ENCODE peak calls at places on chromosome 1, in seven cellular contexts. M is heart right ventricle, R is left ventricle myocardium inferior, K is brain microvascular endothelial cell, G is suprapubic skin, P is thoracic aorta, U is astrocyte. Q is an unnamed sample.

GRCh38 chr1:246597340-246597739 is 31.1 kb downstream of the CNST start:
- DNase-seq in K (peak; percentile 84), U (peak; percentile 58), P (peak; percentile 19), G (no peak), M (no peak), R (peak; percentile 50), Q (peak; percentile 97)

GRCh38 chr1:207890136-207890738 is 20.7 kb downstream of the CD34 start:
- DNase-seq in M (peak; percentile 76), R (peak; percentile 80), U (peak; percentile 79), P (no peak), K (peak; percentile 80), G (peak; percentile 85), Q (no peak)

GRCh38 chr1:221816899-221817298 is 75.0 kb upstream of the DUSP10 start:
- DNase-seq in P (no peak), R (no peak), G (no peak), U (peak; percentile 97), M (no peak), K (peak; percentile 87), Q (no peak)

GRCh38 chr1:112673589-112674439 is 645 bp upstream of the MOV10 start:
- DNase-seq in K (peak; percentile 66), R (no peak), P (no peak), M (no peak), U (peak; percentile 53), G (no peak), Q (peak; percentile 58)

GRCh38 chr1:83976920-83977319 is 22.0 kb downstream of the TTLL7 start:
- DNase-seq in K (no peak), R (no peak), M (no peak), U (no peak), P (no peak), G (no peak), Q (no peak)

GRCh38 chr1:118987431-118988185 is 535 bp downstream of the TBX15 start:
- DNase-seq in K (no peak), M (no peak), R (no peak), G (no peak), P (no peak), U (no peak), Q (no peak)

GRCh38 chr1:41515778-41516167 is 31.3 kb upstream of the EDN2 start:
- DNase-seq in G (no peak), P (no peak), U (no peak), M (no peak), K (no peak), R (no peak), Q (no peak)

GRCh38 chr1:33348676-33349080 is 27.8 kb upstream of the A3GALT2 start:
- DNase-seq in M (no peak), R (no peak), P (no peak), G (no peak), K (no peak), U (no peak), Q (no peak)

GRCh38 chr1:71881611-71882010 is 400.7 kb downstream of the NEGR1 start:
- DNase-seq in R (no peak), P (no peak), K (no peak), U (peak; percentile 68), M (no peak), G (no peak), Q (no peak)

GRCh38 chr1:78255378-78255777 is 209.6 kb downstream of the GIPC2 start:
- DNase-seq in P (no peak), K (no peak), U (peak; percentile 20), R (no peak), G (no peak), M (no peak), Q (no peak)

GRCh38 chr1:196516373-196516772 is 91.9 kb downstream of the KCNT2 start:
- DNase-seq in M (no peak), U (peak; percentile 24), G (no peak), P (no peak), K (no peak), R (no peak), Q (no peak)

GRCh38 chr1:153122831-153123421 is 9.6 kb upstream of the SPRR2F start:
- DNase-seq in G (no peak), K (no peak), U (no peak), P (no peak), M (no peak), R (no peak), Q (peak; percentile 93)

GRCh38 chr1:207031632-207032258 is 811 bp downstream of the C1orf116 start:
- DNase-seq in K (no peak), G (no peak), U (no peak), M (no peak), P (no peak), R (no peak), Q (peak; percentile 99)

GRCh38 chr1:25246600-25247023 is 642 bp downstream of the RSRP1 start:
- DNase-seq in R (peak; percentile 27), P (no peak), M (peak; percentile 48), G (no peak), K (no peak), U (no peak), Q (no peak)

GRCh38 chr1:161382214-161383019 is 14.7 kb upstream of the CFAP126 start:
- DNase-seq in P (no peak), R (no peak), M (no peak), G (no peak), K (peak; percentile 79), U (peak; percentile 77), Q (no peak)

GRCh38 chr1:208043690-208044089 is 132.8 kb upstream of the CD34 start:
- DNase-seq in G (no peak), K (no peak), P (no peak), U (no peak), R (peak; percentile 52), M (no peak), Q (peak; percentile 71)

GRCh38 chr1:4603317-4604110 is 50.9 kb upstream of the AJAP1 start:
- DNase-seq in P (no peak), M (no peak), G (peak; percentile 59), U (no peak), K (peak; percentile 3), R (no peak), Q (no peak)

GRCh38 chr1:167634435-167634834 is 4.4 kb downstream of the RCSD1 start:
- DNase-seq in G (no peak), R (no peak), U (no peak), M (no peak), P (no peak), K (no peak), Q (peak; percentile 25)

GRCh38 chr1:156816561-156817328 is at the start of gene SH2D2A:
- DNase-seq in G (no peak), U (no peak), K (peak; percentile 65), P (no peak), R (no peak), M (peak; percentile 45), Q (no peak)

GRCh38 chr1:3670823-3671251 is 18.5 kb downstream of the TP73 start:
- DNase-seq in K (no peak), P (no peak), G (no peak), U (no peak), R (peak; percentile 12), M (no peak), Q (no peak)

GRCh38 chr1:6955357-6956154 is 170.3 kb downstream of the CAMTA1 start:
- DNase-seq in G (no peak), R (no peak), M (no peak), U (no peak), K (no peak), P (no peak), Q (peak; percentile 53)

GRCh38 chr1:38577937-38578443 is 281.6 kb downstream of the RRAGC start:
- DNase-seq in P (no peak), M (no peak), R (no peak), K (no peak), G (peak; percentile 35), U (peak; percentile 12), Q (no peak)
- H3K4me3 ChIP-seq in P (no peak overlapping the region), M (peak overlapping the region; percentile 31), R (peak overlapping the region; percentile 41), K (no peak overlapping the region), G (peak overlapping the region; percentile 37), U (no peak overlapping the region), Q (no peak overlapping the region)

GRCh38 chr1:179144621-179145020 is 62.8 kb downstream of the TOR3A start:
- DNase-seq in K (no peak), M (no peak), G (no peak), P (no peak), U (no peak), R (no peak), Q (no peak)

GRCh38 chr1:179143332-179143731 is 61.5 kb downstream of the TOR3A start:
- DNase-seq in P (no peak), M (no peak), R (no peak), G (no peak), U (peak; percentile 94), K (peak; percentile 65), Q (no peak)

GRCh38 chr1:179145521-179145920 is 63.7 kb downstream of the TOR3A start:
- DNase-seq in U (no peak), K (no peak), G (no peak), P (no peak), R (no peak), M (no peak), Q (no peak)

GRCh38 chr1:179142889-179143299 is 61.0 kb downstream of the TOR3A start:
- DNase-seq in M (no peak), G (no peak), U (peak; percentile 99), R (no peak), P (no peak), K (peak; percentile 95), Q (no peak)

GRCh38 chr1:179141592-179142244 is 59.8 kb downstream of the TOR3A start:
- DNase-seq in U (peak; percentile 85), M (no peak), R (no peak), P (no peak), K (peak; percentile 69), G (no peak), Q (no peak)
- TF ChIP-seq CTCF in U (no peak), M (no peak), R (no peak), P (no peak), K (no peak), G (no peak), Q (no peak)

DNA sequence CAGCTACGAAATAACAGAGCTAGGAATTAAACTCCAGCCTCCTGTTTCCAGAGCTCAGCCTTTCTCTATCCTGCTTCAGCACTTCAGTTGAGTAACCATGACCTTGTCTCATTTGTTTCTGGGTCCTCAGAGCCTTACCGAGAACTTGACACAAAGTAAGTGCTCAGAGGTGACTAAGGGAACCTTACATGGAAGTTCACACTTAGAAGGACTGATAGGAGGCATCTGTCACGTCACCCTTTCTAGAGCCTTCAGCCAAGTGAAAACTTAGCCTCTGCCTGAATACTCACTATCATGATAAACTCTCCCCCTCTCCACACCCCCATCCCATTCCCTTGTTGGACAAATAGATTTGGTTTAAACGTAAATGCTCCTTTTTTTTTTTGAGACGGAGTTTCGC is 9.8 kb upstream of the LUZP1 start:
- DNase-seq in M (no peak), K (no peak), G (no peak), P (no peak), U (no peak), R (no peak), Q (no peak)
- H3K4me3 ChIP-seq in M (peak overlapping the region; percentile 73), K (no peak overlapping the region), G (peak overlapping the region; percentile 62), P (peak overlapping the region; percentile 72), U (peak overlapping the region; percentile 64), R (peak overlapping the region; percentile 76), Q (no peak overlapping the region)

GRCh38 chr1:80155371-80155770 is 1148.8 kb upstream of the ADGRL4 start:
- DNase-seq in R (no peak), G (no peak), P (no peak), M (no peak), U (no peak), K (no peak), Q (no peak)
- TF ChIP-seq CTCF in R (no peak), G (no peak), P (no peak), M (no peak), U (no peak), K (peak; percentile 44), Q (peak; percentile 46)

Q was measured in LNCaP clone FGC.